ENCODE peak calls at places on chromosomes 11 and 22, in eight cellular contexts. H is left lung, P is mesothelial cell of epicardium, G is LNCaP clone FGC, Q is right atrium auricular region, E is esophagus squamous epithelium, F is GM13976, V is HFFc6. D is an unnamed sample.

GRCh38 chr11:69252494-69252845 is 41.5 kb upstream of the MYEOV start:
- DNase-seq in G (no peak), E (no peak), V (no peak), Q (no peak), P (no peak), H (no peak), F (no peak), D (no peak)

GRCh38 chr22:46515208-46516111 is 22.0 kb downstream of the CELSR1 start:
- DNase-seq in V (peak), E (no peak), P (no peak), Q (no peak), F (no peak), H (no peak), G (no peak), D (peak)

GRCh38 chr11:67079065-67079464 is 22.4 kb downstream of the RHOD start:
- DNase-seq in H (no peak), E (no peak), V (no peak), F (no peak), P (no peak), Q (no peak), G (no peak), D (no peak)

GRCh38 chr11:1049071-1049405 is 12.5 kb upstream of the MUC6 start:
- DNase-seq in H (peak), G (no peak), P (no peak), F (no peak), Q (no peak), V (no peak), E (no peak), D (no peak)

GRCh38 chr11:13215157-13215556 is 62.4 kb upstream of the BMAL1 start:
- DNase-seq in E (no peak), G (no peak), F (no peak), Q (no peak), P (no peak), V (peak), H (no peak), D (no peak)

GRCh38 chr11:66950113-66950535 is 8.1 kb downstream of the PC start:
- DNase-seq in H (no peak), G (peak), Q (no peak), E (no peak), V (peak), F (peak), P (no peak), D (peak)

GRCh38 chr22:26887456-26887855 is 230.1 kb downstream of the MIAT start:
- DNase-seq in P (no peak), E (no peak), Q (no peak), F (no peak), H (no peak), V (peak), G (no peak), D (no peak)

GRCh38 chr22:35102663-35103062 is 36.7 kb downstream of the ISX start:
- DNase-seq in F (peak), E (no peak), P (no peak), V (no peak), Q (no peak), H (no peak), G (no peak), D (no peak)

GRCh38 chr11:78336877-78337553 is 80.6 kb downstream of the GAB2 start:
- DNase-seq in Q (no peak), V (no peak), H (no peak), E (no peak), P (no peak), F (no peak), G (no peak), D (no peak)

GRCh38 chr11:108983621-108984020 is 318.8 kb downstream of the DDX10 start:
- DNase-seq in H (no peak), E (no peak), P (no peak), V (no peak), G (no peak), Q (no peak), F (no peak), D (no peak)

GRCh38 chr11:6755303-6755952 is 16.3 kb downstream of the OR2AG2 start:
- DNase-seq in Q (no peak), P (no peak), V (peak), E (no peak), H (no peak), F (peak), G (peak), D (peak)

GRCh38 chr11:131656179-131656838 is 285.9 kb downstream of the NTM start:
- DNase-seq in Q (no peak), P (no peak), F (no peak), H (no peak), E (no peak), V (no peak), G (no peak), D (no peak)

GRCh38 chr11:45270946-45271345 is 15.2 kb downstream of the SYT13 start:
- DNase-seq in G (no peak), F (no peak), V (no peak), H (no peak), Q (no peak), P (no peak), E (no peak), D (no peak)

GRCh38 chr11:36391062-36391461 is 95.0 kb downstream of the PRR5L start:
- DNase-seq in H (peak), F (no peak), P (no peak), E (no peak), Q (no peak), V (no peak), G (no peak), D (peak)

GRCh38 chr11:14258177-14258935 is 100.6 kb downstream of the RRAS2 start:
- DNase-seq in P (no peak), V (peak), H (no peak), F (no peak), Q (no peak), G (no peak), E (no peak), D (no peak)

GRCh38 chr11:110124605-110125004 is 31.4 kb downstream of the ZC3H12C start:
- DNase-seq in H (no peak), Q (no peak), F (no peak), E (no peak), V (no peak), G (no peak), P (no peak), D (no peak)

GRCh38 chr11:131910491-131911387 is 540.3 kb downstream of the NTM start:
- DNase-seq in Q (no peak), E (no peak), P (no peak), F (peak), H (no peak), V (no peak), G (no peak), D (no peak)

GRCh38 chr11:76598426-76598839 is 72.1 kb downstream of the LRRC32 start:
- DNase-seq in E (no peak), P (no peak), V (no peak), F (peak), G (no peak), Q (peak), H (no peak), D (peak)

GRCh38 chr11:76597533-76598425 is 72.8 kb downstream of the LRRC32 start:
- DNase-seq in E (no peak), Q (peak), F (no peak), H (no peak), V (no peak), P (no peak), G (no peak), D (peak)

GRCh38 chr11:76600124-76600655 is 70.4 kb downstream of the LRRC32 start:
- DNase-seq in H (no peak), V (no peak), P (no peak), G (no peak), F (no peak), E (no peak), Q (peak), D (no peak)

GRCh38 chr11:76601272-76601671 is 69.3 kb downstream of the LRRC32 start:
- DNase-seq in V (no peak), H (no peak), G (no peak), P (no peak), E (no peak), F (no peak), Q (peak), D (no peak)

GRCh38 chr11:76599041-76600013 is 71.2 kb downstream of the LRRC32 start:
- DNase-seq in V (no peak), G (no peak), H (no peak), F (no peak), Q (peak), P (no peak), E (no peak), D (no peak)
- TF ChIP-seq CTCF in V (no peak), G (no peak), H (no peak), F (no peak), Q (no peak), P (no peak), E (no peak), D (peak)

GRCh38 chr11:61762798-61763197 is 10.4 kb downstream of the MYRF start:
- DNase-seq in V (no peak), G (no peak), E (no peak), P (peak), Q (no peak), H (no peak), F (no peak), D (no peak)

GRCh38 chr11:61765550-61766253 is 13.3 kb downstream of the MYRF start:
- DNase-seq in H (peak), F (no peak), Q (no peak), G (no peak), P (no peak), V (no peak), E (no peak), D (no peak)

GRCh38 chr11:61763930-61764605 is 11.6 kb downstream of the MYRF start:
- DNase-seq in Q (no peak), E (no peak), G (no peak), P (no peak), F (no peak), H (peak), V (no peak), D (no peak)

GRCh38 chr11:61766353-61766841 is 14.0 kb downstream of the MYRF start:
- DNase-seq in V (peak), P (no peak), Q (no peak), E (no peak), G (no peak), F (no peak), H (no peak), D (no peak)

GRCh38 chr11:61764606-61765260 is 12.3 kb downstream of the MYRF start:
- DNase-seq in G (no peak), F (no peak), P (no peak), Q (no peak), E (no peak), H (peak), V (no peak), D (no peak)
- TF ChIP-seq CTCF in G (no peak), F (no peak), P (no peak), Q (no peak), E (no peak), H (no peak), V (no peak), D (no peak)

GRCh38 chr22:25375683-25376082 is 156.2 kb downstream of the CRYBB2 start:
- DNase-seq in G (no peak), F (no peak), P (no peak), H (no peak), E (no peak), Q (no peak), V (no peak), D (no peak)

GRCh38 chr22:25370322-25370721 is 150.9 kb downstream of the CRYBB2 start:
- DNase-seq in P (no peak), Q (no peak), H (no peak), F (no peak), E (no peak), G (no peak), V (no peak), D (no peak)

GRCh38 chr22:25372000-25372595 is 152.7 kb downstream of the CRYBB2 start:
- DNase-seq in E (no peak), P (no peak), V (no peak), H (no peak), F (no peak), Q (no peak), G (no peak), D (no peak)

GRCh38 chr22:25374871-25375270 is 155.4 kb downstream of the CRYBB2 start:
- DNase-seq in P (no peak), Q (no peak), V (no peak), E (no peak), G (no peak), H (no peak), F (no peak), D (no peak)

DNA sequence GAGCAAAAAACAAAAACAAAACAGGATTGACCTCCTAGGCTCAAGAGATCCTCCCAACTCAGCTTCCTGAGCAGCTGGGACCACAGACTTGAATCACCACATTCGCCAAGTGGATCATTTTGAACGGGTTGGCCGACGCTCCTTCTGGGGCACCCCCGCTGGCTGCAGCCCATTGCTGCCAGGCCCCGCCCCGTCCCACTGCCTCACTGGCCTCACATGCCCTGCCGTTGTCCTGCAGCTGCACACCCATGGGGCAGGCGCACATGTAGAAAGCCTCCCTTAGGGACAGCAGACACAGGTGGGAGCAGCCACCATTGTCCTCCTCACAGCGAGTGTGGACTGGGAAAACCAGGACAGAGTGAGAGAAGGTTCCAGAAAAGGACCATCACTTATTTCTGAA is 154.5 kb downstream of the CRYBB2 start:
- DNase-seq in H (peak), E (no peak), G (no peak), Q (no peak), V (no peak), P (no peak), F (no peak), D (no peak)
- TF ChIP-seq CTCF in H (no peak), E (no peak), G (no peak), Q (no peak), V (no peak), P (no peak), F (no peak), D (no peak)

DNA sequence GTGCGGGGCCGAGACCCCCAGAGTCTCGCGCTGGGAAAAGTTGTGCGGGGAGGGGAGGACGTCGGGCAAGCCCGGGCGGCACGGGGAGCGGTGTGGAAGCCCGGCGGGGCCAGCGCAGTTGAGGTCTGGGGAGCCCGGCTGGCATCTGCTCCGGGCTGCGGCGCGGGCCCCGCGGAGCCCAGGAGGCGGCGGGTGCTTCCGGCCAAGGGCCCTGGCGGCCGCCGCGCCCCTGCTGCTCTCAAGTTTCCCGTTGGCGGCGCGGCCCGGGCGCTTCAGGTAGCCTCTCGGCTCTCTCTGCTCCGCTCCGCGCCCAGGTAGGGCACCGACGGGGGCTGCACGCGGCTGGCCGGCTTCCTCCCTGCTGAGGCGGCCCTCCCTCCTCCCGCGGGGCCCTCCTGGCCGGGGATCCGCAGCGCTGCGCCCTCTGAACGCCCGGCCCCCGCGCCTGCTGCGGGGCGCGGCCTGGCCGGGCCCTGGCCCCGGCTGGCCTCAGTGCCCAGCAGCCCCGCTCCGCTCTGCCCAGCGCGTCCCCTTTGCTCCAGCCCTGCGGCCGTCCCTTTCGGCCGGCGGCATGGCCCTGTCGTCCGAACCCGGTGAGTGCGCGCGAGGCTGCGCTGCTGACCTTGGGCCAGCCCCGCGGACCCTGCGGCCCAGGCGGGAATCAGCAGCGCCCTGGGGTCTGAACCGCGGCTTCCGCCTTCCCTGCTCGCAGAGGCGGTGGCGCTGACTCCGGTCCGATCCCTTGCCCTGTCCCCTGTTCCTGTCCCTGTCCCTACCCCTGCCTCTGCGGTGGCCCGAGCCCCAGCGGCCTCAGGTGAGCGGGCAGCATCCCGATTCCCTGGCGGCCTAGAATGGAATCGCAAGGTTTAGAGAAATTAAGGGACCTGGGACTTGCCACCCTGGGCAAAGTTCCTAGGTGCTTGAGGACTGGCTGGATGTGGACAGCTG is 4.3 kb upstream of the AMPD3 start:
- DNase-seq in P (no peak), H (peak), V (no peak), G (no peak), Q (no peak), E (no peak), F (peak), D (peak)
- TF ChIP-seq CTCF in P (peak), H (peak), V (peak), G (no peak), Q (no peak), E (peak), F (no peak), D (peak)

DNA sequence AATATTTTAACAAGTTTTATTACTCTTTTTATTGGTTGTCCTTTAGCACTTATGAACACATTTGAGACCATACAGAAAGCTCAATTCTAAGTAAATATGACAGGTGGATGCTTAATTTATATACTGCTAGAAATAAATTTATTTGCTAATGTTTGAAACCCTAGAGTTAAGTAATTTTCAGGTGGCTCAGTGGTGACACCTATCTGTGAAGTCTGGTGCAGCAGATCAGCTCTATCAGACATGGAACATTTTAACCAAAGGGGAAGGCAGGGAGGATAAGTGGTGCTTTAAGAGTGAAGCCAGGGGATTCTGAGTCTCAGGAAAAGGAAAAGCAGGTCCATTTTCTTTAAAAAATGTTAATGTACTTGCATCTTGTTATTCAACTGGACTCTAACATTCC is 175.8 kb downstream of the DSCAML1 start:
- DNase-seq in Q (no peak), H (no peak), E (no peak), P (no peak), V (peak), G (no peak), F (no peak), D (peak)
- TF ChIP-seq CTCF in Q (no peak), H (peak), E (peak), P (peak), V (peak), G (peak), F (peak), D (peak)

GRCh38 chr11:121108413-121108812 is 7.4 kb downstream of the TECTA start:
- DNase-seq in F (no peak), G (no peak), E (no peak), V (no peak), H (no peak), Q (no peak), P (no peak), D (no peak)

GRCh38 chr11:121111053-121111724 is 10.1 kb downstream of the TECTA start:
- DNase-seq in F (no peak), G (no peak), V (no peak), Q (no peak), E (no peak), H (no peak), P (no peak), D (no peak)

GRCh38 chr11:121112498-121113455 is 11.7 kb downstream of the TECTA start:
- DNase-seq in E (no peak), V (peak), F (peak), Q (peak), H (no peak), P (peak), G (peak), D (peak)

GRCh38 chr11:121106812-121107211 is 5.8 kb downstream of the TECTA start:
- DNase-seq in G (no peak), F (no peak), H (no peak), E (no peak), P (no peak), Q (no peak), V (no peak), D (no peak)

DNA sequence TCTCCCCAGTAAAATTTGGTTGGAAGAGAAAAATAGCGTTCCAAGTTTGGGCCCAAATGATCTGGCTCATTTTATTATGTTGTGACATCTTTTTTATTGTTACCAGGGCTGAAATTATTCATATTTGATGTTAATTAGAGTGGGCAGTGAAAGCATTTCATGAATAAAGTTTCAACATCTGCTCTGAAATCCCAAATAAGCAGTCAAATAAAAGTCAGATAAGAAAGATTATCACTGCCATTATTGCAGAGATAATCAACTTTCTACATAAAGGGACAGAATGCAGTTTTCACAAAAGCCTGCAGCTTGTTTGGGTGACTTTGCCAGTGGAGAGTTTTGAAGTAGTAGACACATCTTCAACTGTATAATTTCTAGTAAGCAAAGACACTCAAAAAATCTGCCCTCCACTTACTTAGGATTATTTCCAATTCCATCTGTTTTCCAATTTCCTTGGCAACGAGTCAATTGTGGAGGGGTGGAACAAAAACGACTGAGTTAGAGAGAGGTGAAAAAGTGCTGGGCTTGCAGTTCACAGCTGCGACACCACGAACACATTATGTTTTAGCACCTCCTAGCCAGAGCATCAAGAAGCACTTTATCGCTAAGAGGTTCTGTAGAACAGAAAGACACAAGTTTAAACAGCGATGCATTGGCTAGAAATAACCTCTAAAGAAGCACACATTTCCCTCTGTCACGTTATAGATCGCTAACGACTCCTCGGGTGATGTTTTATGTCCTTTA is 9.0 kb downstream of the TECTA start:
- DNase-seq in H (no peak), P (no peak), G (no peak), E (no peak), Q (no peak), V (no peak), F (no peak), D (no peak)
- TF ChIP-seq CTCF in H (no peak), P (no peak), G (no peak), E (no peak), Q (no peak), V (no peak), F (no peak), D (no peak)

GRCh38 chr22:30435674-30436126 is 10.1 kb downstream of the MTFP1 start:
- DNase-seq in V (no peak), E (no peak), F (peak), P (no peak), Q (no peak), G (no peak), H (no peak), D (peak)
- TF ChIP-seq CTCF in V (no peak), E (peak), F (no peak), P (no peak), Q (no peak), G (no peak), H (no peak), D (peak)

GRCh38 chr11:119694334-119694733 is 34.7 kb downstream of the NECTIN1 start:
- DNase-seq in H (no peak), V (no peak), E (no peak), F (peak), G (no peak), P (no peak), Q (no peak), D (peak)
- TF ChIP-seq CTCF in H (no peak), V (peak), E (no peak), F (peak), G (peak), P (no peak), Q (no peak), D (no peak)

D was measured in activated CD8-positive, alpha-beta T cell treated with anti-CD3 and anti-CD28 coated beads for 36 hours.